ENCODE peak calls at places on chromosomes 5 and 9, in eight cellular contexts. One of them, this sample, is unnamed.

GRCh38 chr9:134545213-134546211 is 96.1 kb upstream of the COL5A1 start:
- DNase-seq in kidney: peak
- DNase-seq in left ventricle myocardium inferior: peak
- DNase-seq in foreskin keratinocyte: no peak
- DNase-seq in hepatocyte: peak
- DNase-seq in cardiac muscle cell: peak
- DNase-seq in WERI-Rb-1: no peak
- DNase-seq in astrocyte: peak
- DNase-seq in this sample: peak

GRCh38 chr9:128139621-128140020 is 9.6 kb upstream of the LCN2 start:
- DNase-seq in astrocyte: no peak
- DNase-seq in WERI-Rb-1: no peak
- DNase-seq in hepatocyte: no peak
- DNase-seq in left ventricle myocardium inferior: no peak
- DNase-seq in cardiac muscle cell: no peak
- DNase-seq in kidney: peak
- DNase-seq in foreskin keratinocyte: no peak
- DNase-seq in this sample: no peak

GRCh38 chr5:107670028-107670926 is 460 bp downstream of the EFNA5 start:
- DNase-seq in kidney: peak
- DNase-seq in foreskin keratinocyte: peak
- DNase-seq in WERI-Rb-1: peak
- DNase-seq in cardiac muscle cell: peak
- DNase-seq in astrocyte: peak
- DNase-seq in left ventricle myocardium inferior: peak
- DNase-seq in hepatocyte: peak
- DNase-seq in this sample: peak

GRCh38 chr9:83934569-83935275 is 13.5 kb upstream of the KIF27 start:
- DNase-seq in foreskin keratinocyte: peak
- DNase-seq in astrocyte: peak
- DNase-seq in WERI-Rb-1: no peak
- DNase-seq in hepatocyte: no peak
- DNase-seq in cardiac muscle cell: peak
- DNase-seq in left ventricle myocardium inferior: no peak
- DNase-seq in kidney: no peak
- DNase-seq in this sample: peak

GRCh38 chr5:134600600-134600999 is 32.0 kb downstream of the SAR1B start:
- DNase-seq in hepatocyte: no peak
- DNase-seq in astrocyte: peak
- DNase-seq in cardiac muscle cell: peak
- DNase-seq in left ventricle myocardium inferior: no peak
- DNase-seq in WERI-Rb-1: no peak
- DNase-seq in kidney: no peak
- DNase-seq in foreskin keratinocyte: no peak
- DNase-seq in this sample: peak

GRCh38 chr5:98905857-98906688 is 22.7 kb downstream of the CHD1 start:
- DNase-seq in foreskin keratinocyte: peak
- DNase-seq in hepatocyte: peak
- DNase-seq in astrocyte: peak
- DNase-seq in cardiac muscle cell: peak
- DNase-seq in WERI-Rb-1: no peak
- DNase-seq in kidney: no peak
- DNase-seq in left ventricle myocardium inferior: no peak
- DNase-seq in this sample: peak

GRCh38 chr9:83962165-83962564 is 17.9 kb downstream of the HNRNPK start:
- DNase-seq in cardiac muscle cell: peak
- DNase-seq in foreskin keratinocyte: peak
- DNase-seq in astrocyte: no peak
- DNase-seq in WERI-Rb-1: no peak
- DNase-seq in left ventricle myocardium inferior: no peak
- DNase-seq in hepatocyte: no peak
- DNase-seq in kidney: no peak
- DNase-seq in this sample: peak

GRCh38 chr9:136973618-136974617 is 3.4 kb upstream of the PTGDS start:
- DNase-seq in hepatocyte: no peak
- DNase-seq in foreskin keratinocyte: no peak
- DNase-seq in WERI-Rb-1: no peak
- DNase-seq in cardiac muscle cell: no peak
- DNase-seq in astrocyte: no peak
- DNase-seq in kidney: no peak
- DNase-seq in left ventricle myocardium inferior: no peak
- DNase-seq in this sample: no peak

GRCh38 chr5:10301842-10302610 is 5.7 kb downstream of the CMBL start:
- DNase-seq in cardiac muscle cell: no peak
- DNase-seq in left ventricle myocardium inferior: peak
- DNase-seq in foreskin keratinocyte: no peak
- DNase-seq in astrocyte: peak
- DNase-seq in WERI-Rb-1: no peak
- DNase-seq in hepatocyte: peak
- DNase-seq in kidney: peak
- DNase-seq in this sample: no peak

GRCh38 chr9:77899679-77900354 is 131.8 kb downstream of the GNAQ start:
- DNase-seq in WERI-Rb-1: no peak
- DNase-seq in left ventricle myocardium inferior: no peak
- DNase-seq in kidney: no peak
- DNase-seq in foreskin keratinocyte: peak
- DNase-seq in cardiac muscle cell: peak
- DNase-seq in hepatocyte: no peak
- DNase-seq in astrocyte: peak
- DNase-seq in this sample: peak

GRCh38 chr9:116149844-116150243 is 3.7 kb upstream of the PAPPA start:
- DNase-seq in foreskin keratinocyte: no peak
- DNase-seq in left ventricle myocardium inferior: no peak
- DNase-seq in astrocyte: no peak
- DNase-seq in WERI-Rb-1: peak
- DNase-seq in kidney: no peak
- DNase-seq in hepatocyte: peak
- DNase-seq in cardiac muscle cell: no peak
- DNase-seq in this sample: peak

GRCh38 chr5:57324888-57325287 is 151.0 kb downstream of the GPBP1 start:
- DNase-seq in astrocyte: peak
- DNase-seq in WERI-Rb-1: no peak
- DNase-seq in left ventricle myocardium inferior: no peak
- DNase-seq in hepatocyte: peak
- DNase-seq in kidney: no peak
- DNase-seq in cardiac muscle cell: peak
- DNase-seq in foreskin keratinocyte: no peak
- DNase-seq in this sample: peak

GRCh38 chr9:69200071-69200470 is 26.0 kb downstream of the TJP2 start:
- DNase-seq in WERI-Rb-1: no peak
- DNase-seq in left ventricle myocardium inferior: no peak
- DNase-seq in cardiac muscle cell: peak
- DNase-seq in kidney: peak
- DNase-seq in foreskin keratinocyte: peak
- DNase-seq in astrocyte: peak
- DNase-seq in hepatocyte: peak
- DNase-seq in this sample: peak

GRCh38 chr9:116452227-116452626 is 234.9 kb upstream of the TRIM32 start:
- DNase-seq in hepatocyte: no peak
- DNase-seq in WERI-Rb-1: no peak
- DNase-seq in foreskin keratinocyte: no peak
- DNase-seq in astrocyte: no peak
- DNase-seq in cardiac muscle cell: no peak
- DNase-seq in left ventricle myocardium inferior: no peak
- DNase-seq in kidney: no peak
- DNase-seq in this sample: no peak

GRCh38 chr5:114101153-114101552 is 260.7 kb upstream of the KCNN2 start:
- DNase-seq in kidney: no peak
- DNase-seq in astrocyte: peak
- DNase-seq in foreskin keratinocyte: peak
- DNase-seq in WERI-Rb-1: no peak
- DNase-seq in hepatocyte: peak
- DNase-seq in cardiac muscle cell: peak
- DNase-seq in left ventricle myocardium inferior: no peak
- DNase-seq in this sample: peak

GRCh38 chr5:157390924-157391297 is 69.1 kb upstream of the NIPAL4 start:
- DNase-seq in kidney: no peak
- DNase-seq in cardiac muscle cell: no peak
- DNase-seq in WERI-Rb-1: no peak
- DNase-seq in astrocyte: no peak
- DNase-seq in hepatocyte: no peak
- DNase-seq in left ventricle myocardium inferior: no peak
- DNase-seq in foreskin keratinocyte: no peak
- DNase-seq in this sample: no peak
- H3K27ac ChIP-seq in kidney: no peak
- H3K27ac ChIP-seq in cardiac muscle cell: no peak
- H3K27ac ChIP-seq in WERI-Rb-1: no peak
- H3K27ac ChIP-seq in astrocyte: peak
- H3K27ac ChIP-seq in hepatocyte: peak
- H3K27ac ChIP-seq in left ventricle myocardium inferior: no peak
- H3K27ac ChIP-seq in foreskin keratinocyte: no peak
- H3K27ac ChIP-seq in this sample: no peak

GRCh38 chr9:132628746-132629145 is 41.0 kb downstream of the DDX31 start:
- DNase-seq in left ventricle myocardium inferior: no peak
- DNase-seq in foreskin keratinocyte: no peak
- DNase-seq in hepatocyte: no peak
- DNase-seq in cardiac muscle cell: no peak
- DNase-seq in astrocyte: no peak
- DNase-seq in kidney: no peak
- DNase-seq in WERI-Rb-1: no peak
- DNase-seq in this sample: no peak
- H3K27ac ChIP-seq in left ventricle myocardium inferior: no peak
- H3K27ac ChIP-seq in foreskin keratinocyte: no peak
- H3K27ac ChIP-seq in hepatocyte: no peak
- H3K27ac ChIP-seq in cardiac muscle cell: no peak
- H3K27ac ChIP-seq in astrocyte: no peak
- H3K27ac ChIP-seq in kidney: no peak
- H3K27ac ChIP-seq in WERI-Rb-1: no peak
- H3K27ac ChIP-seq in this sample: no peak

GRCh38 chr5:139181835-139182452 is 16.2 kb downstream of the SIL1 start:
- DNase-seq in WERI-Rb-1: no peak
- DNase-seq in cardiac muscle cell: peak
- DNase-seq in hepatocyte: peak
- DNase-seq in astrocyte: peak
- DNase-seq in foreskin keratinocyte: peak
- DNase-seq in left ventricle myocardium inferior: no peak
- DNase-seq in kidney: no peak
- DNase-seq in this sample: peak
- H3K27ac ChIP-seq in WERI-Rb-1: no peak
- H3K27ac ChIP-seq in cardiac muscle cell: no peak
- H3K27ac ChIP-seq in hepatocyte: peak
- H3K27ac ChIP-seq in astrocyte: no peak
- H3K27ac ChIP-seq in foreskin keratinocyte: no peak
- H3K27ac ChIP-seq in left ventricle myocardium inferior: no peak
- H3K27ac ChIP-seq in kidney: no peak
- H3K27ac ChIP-seq in this sample: peak

GRCh38 chr9:130177898-130178805 is 5.9 kb downstream of the NCS1 start:
- DNase-seq in left ventricle myocardium inferior: no peak
- DNase-seq in kidney: no peak
- DNase-seq in WERI-Rb-1: no peak
- DNase-seq in foreskin keratinocyte: no peak
- DNase-seq in hepatocyte: no peak
- DNase-seq in cardiac muscle cell: no peak
- DNase-seq in astrocyte: no peak
- DNase-seq in this sample: no peak

GRCh38 chr9:130181645-130182044 is 9.4 kb downstream of the NCS1 start:
- DNase-seq in astrocyte: no peak
- DNase-seq in hepatocyte: no peak
- DNase-seq in kidney: peak
- DNase-seq in left ventricle myocardium inferior: no peak
- DNase-seq in foreskin keratinocyte: no peak
- DNase-seq in cardiac muscle cell: no peak
- DNase-seq in WERI-Rb-1: no peak
- DNase-seq in this sample: no peak

GRCh38 chr9:130176760-130177159 is 4.6 kb downstream of the NCS1 start:
- DNase-seq in hepatocyte: no peak
- DNase-seq in left ventricle myocardium inferior: no peak
- DNase-seq in cardiac muscle cell: no peak
- DNase-seq in foreskin keratinocyte: no peak
- DNase-seq in kidney: no peak
- DNase-seq in WERI-Rb-1: no peak
- DNase-seq in astrocyte: no peak
- DNase-seq in this sample: no peak

GRCh38 chr9:130180516-130180915 is 8.3 kb downstream of the NCS1 start:
- DNase-seq in astrocyte: no peak
- DNase-seq in hepatocyte: no peak
- DNase-seq in left ventricle myocardium inferior: no peak
- DNase-seq in foreskin keratinocyte: no peak
- DNase-seq in kidney: no peak
- DNase-seq in cardiac muscle cell: no peak
- DNase-seq in WERI-Rb-1: no peak
- DNase-seq in this sample: no peak

DNA sequence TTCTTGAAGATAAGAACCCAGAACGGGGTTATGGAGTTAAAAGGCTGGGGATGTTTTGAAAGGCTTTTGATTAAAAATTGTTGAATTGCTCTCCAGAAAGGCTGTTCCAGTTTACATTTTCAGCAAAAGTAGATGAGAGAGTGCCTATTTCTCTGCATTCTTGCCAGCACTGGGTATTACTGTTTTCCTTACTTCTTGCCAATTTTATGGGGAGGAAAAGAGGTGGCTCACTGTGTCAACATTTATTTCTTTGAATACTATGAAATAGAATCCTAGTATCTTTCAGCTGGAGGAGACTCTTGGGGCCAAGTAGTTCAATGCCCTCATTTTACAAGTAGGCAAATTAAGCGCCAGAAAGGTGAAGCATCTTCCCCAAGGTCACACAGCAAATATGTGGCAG is 7.3 kb downstream of the NCS1 start:
- DNase-seq in kidney: no peak
- DNase-seq in left ventricle myocardium inferior: no peak
- DNase-seq in hepatocyte: no peak
- DNase-seq in foreskin keratinocyte: no peak
- DNase-seq in WERI-Rb-1: no peak
- DNase-seq in cardiac muscle cell: no peak
- DNase-seq in astrocyte: no peak
- DNase-seq in this sample: no peak
- H3K27ac ChIP-seq in kidney: no peak
- H3K27ac ChIP-seq in left ventricle myocardium inferior: no peak
- H3K27ac ChIP-seq in hepatocyte: no peak
- H3K27ac ChIP-seq in foreskin keratinocyte: no peak
- H3K27ac ChIP-seq in WERI-Rb-1: no peak
- H3K27ac ChIP-seq in cardiac muscle cell: peak
- H3K27ac ChIP-seq in astrocyte: no peak
- H3K27ac ChIP-seq in this sample: no peak

DNA sequence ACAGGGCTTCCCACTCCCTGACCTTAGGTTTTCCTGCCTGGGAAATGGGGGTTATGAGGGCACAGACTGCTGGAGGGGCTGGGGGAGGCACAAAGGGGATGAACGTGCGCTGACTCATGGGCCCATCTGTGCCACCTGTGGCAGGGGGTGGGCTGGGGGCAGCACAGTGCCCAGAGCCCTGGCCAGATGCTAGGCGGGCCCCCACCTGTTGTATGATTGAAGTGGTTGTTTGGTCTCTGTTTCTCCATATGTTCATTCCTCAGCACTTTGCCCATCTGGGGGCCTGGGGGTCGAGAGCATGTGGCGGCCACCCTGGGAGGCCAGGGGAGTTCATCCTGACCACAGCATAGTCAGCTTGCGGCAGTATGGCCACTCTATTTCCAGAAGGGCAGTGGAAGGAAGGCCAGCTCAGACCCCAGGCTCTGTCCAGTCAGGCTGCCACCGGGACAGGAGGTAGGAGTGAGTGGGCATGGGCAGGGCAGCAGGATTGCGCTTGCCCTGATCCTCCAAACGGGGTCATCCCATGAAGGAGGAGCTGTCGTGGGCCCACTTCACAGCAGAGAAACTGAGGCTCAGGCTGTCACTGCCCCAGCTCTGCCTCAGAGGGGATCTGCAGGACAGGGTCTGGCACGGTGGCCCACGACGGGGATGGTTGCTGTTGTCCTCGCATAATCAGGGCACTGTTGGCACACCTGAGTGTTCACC is 841 bp upstream of the NINJ1 start:
- DNase-seq in hepatocyte: no peak
- DNase-seq in kidney: no peak
- DNase-seq in foreskin keratinocyte: no peak
- DNase-seq in WERI-Rb-1: no peak
- DNase-seq in left ventricle myocardium inferior: no peak
- DNase-seq in astrocyte: no peak
- DNase-seq in cardiac muscle cell: no peak
- DNase-seq in this sample: no peak
- H3K27ac ChIP-seq in hepatocyte: peak
- H3K27ac ChIP-seq in kidney: peak
- H3K27ac ChIP-seq in foreskin keratinocyte: peak
- H3K27ac ChIP-seq in WERI-Rb-1: no peak
- H3K27ac ChIP-seq in left ventricle myocardium inferior: peak
- H3K27ac ChIP-seq in astrocyte: peak
- H3K27ac ChIP-seq in cardiac muscle cell: no peak
- H3K27ac ChIP-seq in this sample: peak

This sample was measured in GM23248.